ENCODE peak calls at places on chromosomes 3 and 15, in five cellular contexts. One of them, this sample, is unnamed.

GRCh38 chr15:76963596-76963995 is 31.3 kb upstream of the PSTPIP1 start:
- DNase-seq in uterus: no peak
- DNase-seq in IMR-90: no peak
- DNase-seq in thoracic aorta: no peak
- DNase-seq in H1: no peak
- DNase-seq in this sample: no peak

GRCh38 chr15:47431501-47431900 is 285.8 kb upstream of the SEMA6D start:
- DNase-seq in uterus: no peak
- DNase-seq in IMR-90: peak; percentile 97
- DNase-seq in thoracic aorta: no peak
- DNase-seq in H1: no peak
- DNase-seq in this sample: peak; percentile 80

GRCh38 chr15:98597666-98598065 is 50.7 kb upstream of the IGF1R start:
- DNase-seq in uterus: no peak
- DNase-seq in IMR-90: no peak
- DNase-seq in thoracic aorta: no peak
- DNase-seq in H1: peak; percentile 39
- DNase-seq in this sample: no peak

GRCh38 chr15:53976844-53977392 is 1.3 kb upstream of the UNC13C start:
- DNase-seq in uterus: no peak
- DNase-seq in IMR-90: no peak
- DNase-seq in thoracic aorta: no peak
- DNase-seq in H1: peak; percentile 51
- DNase-seq in this sample: no peak

GRCh38 chr3:122094125-122094524 is 39.0 kb downstream of the CD86 start:
- DNase-seq in uterus: no peak
- DNase-seq in IMR-90: no peak
- DNase-seq in thoracic aorta: no peak
- DNase-seq in H1: no peak
- DNase-seq in this sample: no peak

GRCh38 chr15:98643104-98643503 is 5.2 kb upstream of the IGF1R start:
- DNase-seq in uterus: no peak
- DNase-seq in IMR-90: no peak
- DNase-seq in thoracic aorta: no peak
- DNase-seq in H1: no peak
- DNase-seq in this sample: no peak

GRCh38 chr3:24018784-24019570 is 73.9 kb downstream of the NR1D2 start:
- DNase-seq in uterus: no peak
- DNase-seq in IMR-90: no peak
- DNase-seq in thoracic aorta: no peak
- DNase-seq in H1: no peak
- DNase-seq in this sample: no peak

GRCh38 chr3:123834631-123835030 is 49.5 kb downstream of the MYLK start:
- DNase-seq in uterus: no peak
- DNase-seq in IMR-90: peak; percentile 90
- DNase-seq in thoracic aorta: no peak
- DNase-seq in H1: no peak
- DNase-seq in this sample: peak; percentile 96

GRCh38 chr3:83849331-83849730 is 1109.5 kb upstream of the CADM2 start:
- DNase-seq in uterus: no peak
- DNase-seq in IMR-90: no peak
- DNase-seq in thoracic aorta: no peak
- DNase-seq in H1: no peak
- DNase-seq in this sample: no peak

GRCh38 chr3:114452176-114452744 is 158.4 kb downstream of the TIGIT start:
- DNase-seq in uterus: no peak
- DNase-seq in IMR-90: peak; percentile 4
- DNase-seq in thoracic aorta: no peak
- DNase-seq in H1: no peak
- DNase-seq in this sample: no peak

GRCh38 chr3:100802126-100802525 is 92.8 kb downstream of the TFG start:
- DNase-seq in uterus: no peak
- DNase-seq in IMR-90: peak; percentile 61
- DNase-seq in thoracic aorta: no peak
- DNase-seq in H1: no peak
- DNase-seq in this sample: no peak

GRCh38 chr3:100797921-100798491 is 88.7 kb downstream of the TFG start:
- DNase-seq in uterus: no peak
- DNase-seq in IMR-90: peak; percentile 43
- DNase-seq in thoracic aorta: no peak
- DNase-seq in H1: no peak
- DNase-seq in this sample: peak; percentile 49

DNA sequence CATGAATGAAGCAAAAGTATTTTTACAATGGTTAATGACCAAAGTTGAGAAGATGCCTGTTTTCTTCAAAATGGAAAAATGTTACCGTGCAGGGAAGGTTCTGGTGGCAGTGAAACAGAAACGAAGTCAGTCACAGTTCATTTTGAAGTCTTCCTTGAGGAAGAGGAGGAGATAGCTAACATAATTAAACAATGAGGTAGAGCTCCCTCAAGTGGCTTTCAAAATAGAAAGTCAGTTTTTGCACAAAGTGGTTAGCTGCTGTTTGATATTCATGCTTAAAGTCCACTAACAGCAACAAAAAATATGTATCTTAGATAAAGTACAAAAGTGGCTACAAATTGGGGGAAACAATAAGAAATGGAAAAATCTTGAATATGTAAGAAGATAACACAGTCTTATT is 87.3 kb downstream of the TFG start:
- DNase-seq in uterus: no peak
- DNase-seq in IMR-90: peak; percentile 47
- DNase-seq in thoracic aorta: no peak
- DNase-seq in H1: no peak
- DNase-seq in this sample: peak; percentile 43
- TF ChIP-seq CTCF in uterus: no peak
- TF ChIP-seq CTCF in IMR-90: peak; percentile 44
- TF ChIP-seq CTCF in thoracic aorta: peak; percentile 14
- TF ChIP-seq CTCF in H1: peak; percentile 34
- TF ChIP-seq CTCF in this sample: peak; percentile 52

DNA sequence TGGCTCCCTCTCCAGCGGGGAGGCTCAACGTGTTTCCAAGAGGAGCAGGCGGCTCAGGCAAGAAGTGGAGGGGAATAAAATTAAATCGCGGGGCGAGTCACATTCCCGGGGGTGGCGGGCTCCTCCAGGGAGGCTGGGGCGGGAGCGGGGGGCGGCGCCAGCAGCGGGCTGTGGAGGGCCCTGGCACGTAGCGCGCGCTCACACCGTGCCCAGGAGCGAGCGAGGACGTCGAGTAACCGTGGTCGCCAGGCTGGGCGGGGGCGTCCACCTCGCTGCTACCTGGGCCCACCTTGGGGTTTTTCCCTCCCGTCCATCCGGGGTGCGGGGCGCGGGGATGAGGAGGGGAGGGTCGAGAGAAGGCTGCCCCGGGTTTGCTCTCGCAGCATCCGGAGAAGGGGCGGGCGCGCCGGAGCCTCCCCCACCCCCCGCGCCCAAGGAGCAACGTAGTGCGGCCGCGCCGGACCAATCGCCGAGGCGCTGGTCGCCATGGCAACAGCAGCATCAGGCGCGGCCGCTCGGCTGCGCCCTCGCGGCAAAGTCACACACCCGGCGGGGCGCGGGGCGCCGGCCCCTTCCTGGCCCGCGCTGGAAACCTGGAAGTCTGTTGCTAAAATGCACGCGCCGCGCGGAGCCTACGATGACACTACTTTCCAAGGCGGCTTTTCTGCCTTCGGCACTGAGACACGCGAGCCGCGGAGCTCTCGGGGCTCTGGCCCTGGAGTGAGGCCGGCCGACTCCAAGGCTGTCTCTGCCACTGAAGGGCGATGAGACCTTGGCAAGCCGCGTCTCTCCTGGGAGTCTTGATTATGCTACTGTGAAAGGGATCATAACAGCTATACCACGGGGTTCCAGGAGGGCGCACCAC is at the start of gene IQSEC1:
- DNase-seq in uterus: peak; percentile 35
- DNase-seq in IMR-90: peak; percentile 7
- DNase-seq in thoracic aorta: no peak
- DNase-seq in H1: peak; percentile 87
- DNase-seq in this sample: no peak
- H3K4me3 ChIP-seq in uterus: no peak within 1 kb of the TSS
- H3K4me3 ChIP-seq in IMR-90: no peak within 1 kb of the TSS
- H3K4me3 ChIP-seq in thoracic aorta: peak within 1 kb of the TSS; percentile 63
- H3K4me3 ChIP-seq in H1: peak within 1 kb of the TSS; percentile 54
- H3K4me3 ChIP-seq in this sample: no peak within 1 kb of the TSS

GRCh38 chr3:12470680-12471079 is 13.6 kb upstream of the TSEN2 start:
- DNase-seq in uterus: no peak
- DNase-seq in IMR-90: no peak
- DNase-seq in thoracic aorta: no peak
- DNase-seq in H1: no peak
- DNase-seq in this sample: no peak

GRCh38 chr3:12470111-12470510 is 14.2 kb upstream of the TSEN2 start:
- DNase-seq in uterus: no peak
- DNase-seq in IMR-90: peak; percentile 54
- DNase-seq in thoracic aorta: no peak
- DNase-seq in H1: no peak
- DNase-seq in this sample: peak; percentile 30

GRCh38 chr3:12472796-12473195 is 11.5 kb upstream of the TSEN2 start:
- DNase-seq in uterus: no peak
- DNase-seq in IMR-90: no peak
- DNase-seq in thoracic aorta: no peak
- DNase-seq in H1: no peak
- DNase-seq in this sample: no peak

GRCh38 chr3:12472000-12472399 is 12.3 kb upstream of the TSEN2 start:
- DNase-seq in uterus: no peak
- DNase-seq in IMR-90: no peak
- DNase-seq in thoracic aorta: no peak
- DNase-seq in H1: no peak
- DNase-seq in this sample: no peak

GRCh38 chr3:12471228-12471627 is 13.1 kb upstream of the TSEN2 start:
- DNase-seq in uterus: no peak
- DNase-seq in IMR-90: no peak
- DNase-seq in thoracic aorta: no peak
- DNase-seq in H1: no peak
- DNase-seq in this sample: no peak
- TF ChIP-seq CTCF in uterus: no peak
- TF ChIP-seq CTCF in IMR-90: no peak
- TF ChIP-seq CTCF in thoracic aorta: no peak
- TF ChIP-seq CTCF in H1: peak; percentile 34
- TF ChIP-seq CTCF in this sample: no peak

GRCh38 chr3:181696641-181697230 is 15.0 kb upstream of the SOX2 start:
- DNase-seq in uterus: no peak
- DNase-seq in IMR-90: no peak
- DNase-seq in thoracic aorta: no peak
- DNase-seq in H1: no peak
- DNase-seq in this sample: no peak

GRCh38 chr3:181703701-181704420 is 7.9 kb upstream of the SOX2 start:
- DNase-seq in uterus: no peak
- DNase-seq in IMR-90: no peak
- DNase-seq in thoracic aorta: no peak
- DNase-seq in H1: peak; percentile 79
- DNase-seq in this sample: no peak

GRCh38 chr3:181698263-181698944 is 13.3 kb upstream of the SOX2 start:
- DNase-seq in uterus: no peak
- DNase-seq in IMR-90: no peak
- DNase-seq in thoracic aorta: no peak
- DNase-seq in H1: no peak
- DNase-seq in this sample: no peak

GRCh38 chr3:181699171-181699903 is 12.4 kb upstream of the SOX2 start:
- DNase-seq in uterus: no peak
- DNase-seq in IMR-90: no peak
- DNase-seq in thoracic aorta: no peak
- DNase-seq in H1: peak; percentile 60
- DNase-seq in this sample: no peak

GRCh38 chr3:181700168-181701087 is 11.3 kb upstream of the SOX2 start:
- DNase-seq in uterus: peak; percentile 43
- DNase-seq in IMR-90: peak; percentile 54
- DNase-seq in thoracic aorta: no peak
- DNase-seq in H1: peak; percentile 83
- DNase-seq in this sample: peak; percentile 57
- H3K4me3 ChIP-seq in uterus: no peak overlapping the region
- H3K4me3 ChIP-seq in IMR-90: no peak overlapping the region
- H3K4me3 ChIP-seq in thoracic aorta: peak overlapping the region; percentile 42
- H3K4me3 ChIP-seq in H1: peak overlapping the region; percentile 51
- H3K4me3 ChIP-seq in this sample: peak overlapping the region; percentile 23

GRCh38 chr15:83436513-83437158 is 10.5 kb upstream of the SH3GL3 start:
- DNase-seq in uterus: no peak
- DNase-seq in IMR-90: peak; percentile 52
- DNase-seq in thoracic aorta: no peak
- DNase-seq in H1: peak; percentile 49
- DNase-seq in this sample: peak; percentile 63
- TF ChIP-seq CTCF in uterus: peak; percentile 8
- TF ChIP-seq CTCF in IMR-90: peak; percentile 58
- TF ChIP-seq CTCF in thoracic aorta: no peak
- TF ChIP-seq CTCF in H1: peak; percentile 62
- TF ChIP-seq CTCF in this sample: peak; percentile 80

GRCh38 chr3:79018671-79019136 is 749.1 kb downstream of the ROBO1 start:
- DNase-seq in uterus: peak; percentile 59
- DNase-seq in IMR-90: peak; percentile 64
- DNase-seq in thoracic aorta: no peak
- DNase-seq in H1: peak; percentile 76
- DNase-seq in this sample: peak; percentile 74

GRCh38 chr3:79016587-79017380 is 751.0 kb downstream of the ROBO1 start:
- DNase-seq in uterus: no peak
- DNase-seq in IMR-90: peak; percentile 53
- DNase-seq in thoracic aorta: no peak
- DNase-seq in H1: no peak
- DNase-seq in this sample: peak; percentile 22

GRCh38 chr3:79015854-79016253 is 751.9 kb downstream of the ROBO1 start:
- DNase-seq in uterus: no peak
- DNase-seq in IMR-90: no peak
- DNase-seq in thoracic aorta: no peak
- DNase-seq in H1: no peak
- DNase-seq in this sample: no peak

GRCh38 chr3:79019137-79019923 is 748.5 kb downstream of the ROBO1 start:
- DNase-seq in uterus: peak; percentile 80
- DNase-seq in IMR-90: peak; percentile 93
- DNase-seq in thoracic aorta: no peak
- DNase-seq in H1: peak; percentile 83
- DNase-seq in this sample: peak; percentile 92

DNA sequence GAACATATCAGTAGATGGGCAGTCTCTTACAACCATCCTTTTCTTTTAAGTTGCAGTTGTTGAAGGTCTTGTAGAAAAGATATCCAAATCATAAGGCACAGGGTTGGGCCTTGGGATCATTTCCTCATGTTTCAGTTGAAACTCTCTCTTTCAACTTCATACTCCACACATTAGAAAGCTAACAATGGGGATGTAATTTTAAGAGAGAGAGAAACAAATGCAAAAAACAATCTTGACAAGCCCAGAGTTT is 747.9 kb downstream of the ROBO1 start:
- DNase-seq in uterus: no peak
- DNase-seq in IMR-90: no peak
- DNase-seq in thoracic aorta: no peak
- DNase-seq in H1: no peak
- DNase-seq in this sample: no peak
- H3K4me3 ChIP-seq in uterus: no peak overlapping the region
- H3K4me3 ChIP-seq in IMR-90: peak overlapping the region; percentile 65
- H3K4me3 ChIP-seq in thoracic aorta: peak overlapping the region; percentile 89
- H3K4me3 ChIP-seq in H1: peak overlapping the region; percentile 95
- H3K4me3 ChIP-seq in this sample: peak overlapping the region; percentile 81